ENCODE peak calls at places on chromosomes 2 and 18, in seven cellular contexts. R, G, Q, T, V, J and X are unnamed samples. For H3K27me3, the result is how much of the 10 kb centered on the place peaks cover.

GRCh38 chr2:53740170-53740569 is 27.4 kb upstream of the CHAC2 start:
- DNase-seq in Q (no peak), V (no peak), T (no peak), J (no peak), R (no peak), G (no peak), X (peak)

GRCh38 chr2:37621199-37621598 is 50.2 kb downstream of the CDC42EP3 start:
- DNase-seq in V (no peak), Q (no peak), J (no peak), G (no peak), T (no peak), R (no peak), X (no peak)

GRCh38 chr2:237896507-237896892 is 37.1 kb downstream of the RAMP1 start:
- DNase-seq in J (no peak), R (no peak), T (no peak), Q (peak), G (no peak), V (no peak), X (no peak)

GRCh38 chr2:200810252-200810650 is 1.5 kb upstream of the BZW1 start:
- DNase-seq in R (no peak), V (no peak), J (no peak), G (peak), T (no peak), Q (no peak), X (peak)

GRCh38 chr2:150522269-150522668 is 34.8 kb upstream of the RND3 start:
- DNase-seq in G (no peak), Q (no peak), J (no peak), R (no peak), V (no peak), T (no peak), X (no peak)

GRCh38 chr2:36490749-36491148 is 107.2 kb downstream of the FEZ2 start:
- DNase-seq in T (no peak), R (no peak), J (no peak), V (no peak), G (no peak), Q (no peak), X (no peak)

GRCh38 chr2:104969564-104969963 is 68.3 kb upstream of the MRPS9 start:
- DNase-seq in J (no peak), Q (peak), V (no peak), G (no peak), T (no peak), R (no peak), X (no peak)

GRCh38 chr18:29661924-29662323 is 1380.6 kb downstream of the DSC3 start:
- DNase-seq in J (no peak), V (no peak), G (no peak), R (no peak), T (no peak), Q (no peak), X (no peak)

GRCh38 chr2:229314117-229314516 is 43.0 kb upstream of the PID1 start:
- DNase-seq in Q (no peak), G (no peak), T (no peak), R (no peak), V (no peak), J (no peak), X (no peak)

GRCh38 chr2:125168442-125168841 is 1143.4 kb downstream of the CNTNAP5 start:
- DNase-seq in G (no peak), Q (no peak), T (no peak), R (no peak), V (no peak), J (no peak), X (no peak)

GRCh38 chr18:48294894-48295585 is 114.1 kb downstream of the ZBTB7C start:
- DNase-seq in R (no peak), V (no peak), T (no peak), Q (no peak), G (no peak), J (no peak), X (no peak)

GRCh38 chr2:189880429-189880828 is 96.2 kb downstream of the PMS1 start:
- DNase-seq in J (no peak), R (no peak), G (no peak), Q (no peak), T (no peak), V (no peak), X (no peak)

GRCh38 chr18:75253784-75254183 is 43.2 kb downstream of the TSHZ1 start:
- DNase-seq in R (no peak), G (no peak), Q (no peak), T (no peak), J (no peak), V (no peak), X (no peak)

GRCh38 chr2:174634130-174635014 is 36.8 kb upstream of the WIPF1 start:
- DNase-seq in R (no peak), J (no peak), T (peak), Q (no peak), V (no peak), G (peak), X (no peak)

DNA sequence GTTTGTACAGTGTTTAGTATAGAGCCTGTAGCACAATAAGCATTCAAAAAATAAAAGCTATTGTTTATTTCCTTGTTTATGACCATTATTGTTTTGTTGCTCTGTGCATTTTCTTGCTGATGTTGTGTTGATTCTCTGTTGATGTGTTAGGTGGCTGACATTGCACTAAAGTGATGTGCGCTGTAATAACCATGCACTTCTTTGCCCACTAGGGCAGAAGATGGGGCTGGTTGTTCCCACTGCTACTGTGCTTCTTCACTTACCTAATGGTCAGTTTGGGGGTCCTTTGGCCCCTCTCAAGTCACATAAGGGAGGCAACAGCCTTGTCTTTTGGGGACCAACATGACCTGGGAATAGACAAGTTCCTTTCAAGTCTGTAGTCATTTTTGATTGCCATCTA is 6.0 kb downstream of the SCG2 start:
- DNase-seq in G (no peak), J (no peak), V (no peak), T (no peak), R (no peak), Q (no peak), X (no peak)
- TF ChIP-seq CTCF in G (no peak), J (no peak), V (no peak), T (no peak), R (no peak), Q (peak), X (no peak)

DNA sequence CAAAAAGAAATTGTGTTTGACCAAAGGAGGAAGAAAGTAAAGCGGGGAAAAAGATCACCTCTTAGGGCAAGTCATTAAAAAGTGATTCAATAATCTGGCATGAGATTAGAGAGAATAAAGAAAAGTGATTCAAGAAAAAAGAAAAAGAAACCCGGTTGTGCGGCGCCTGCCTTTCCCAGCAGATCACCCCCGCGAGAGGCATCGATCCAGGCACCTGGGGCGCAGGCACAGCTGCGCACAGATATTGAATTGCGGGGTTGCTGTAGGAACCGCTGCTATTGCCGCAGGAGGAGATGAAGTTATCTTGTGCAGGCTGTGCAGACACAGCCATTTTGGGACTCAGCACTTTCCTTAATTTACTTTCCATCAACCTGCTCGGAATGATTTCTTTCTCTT is 71.2 kb downstream of the PLB1 start:
- DNase-seq in V (no peak), Q (no peak), R (peak), T (peak), J (no peak), G (no peak), X (no peak)
- H3K4me3 ChIP-seq in V (peak), Q (peak), R (no peak), T (peak), J (peak), G (peak), X (peak)

GRCh38 chr2:46294185-46294836 is 2.9 kb upstream of the EPAS1 start:
- DNase-seq in J (no peak), G (no peak), T (peak), V (no peak), Q (peak), R (peak), X (no peak)
- H3K27me3 ChIP-seq in J (under half), G (under half), T (under half), V (under half), Q (half or more), R (under half), X (under half)

DNA sequence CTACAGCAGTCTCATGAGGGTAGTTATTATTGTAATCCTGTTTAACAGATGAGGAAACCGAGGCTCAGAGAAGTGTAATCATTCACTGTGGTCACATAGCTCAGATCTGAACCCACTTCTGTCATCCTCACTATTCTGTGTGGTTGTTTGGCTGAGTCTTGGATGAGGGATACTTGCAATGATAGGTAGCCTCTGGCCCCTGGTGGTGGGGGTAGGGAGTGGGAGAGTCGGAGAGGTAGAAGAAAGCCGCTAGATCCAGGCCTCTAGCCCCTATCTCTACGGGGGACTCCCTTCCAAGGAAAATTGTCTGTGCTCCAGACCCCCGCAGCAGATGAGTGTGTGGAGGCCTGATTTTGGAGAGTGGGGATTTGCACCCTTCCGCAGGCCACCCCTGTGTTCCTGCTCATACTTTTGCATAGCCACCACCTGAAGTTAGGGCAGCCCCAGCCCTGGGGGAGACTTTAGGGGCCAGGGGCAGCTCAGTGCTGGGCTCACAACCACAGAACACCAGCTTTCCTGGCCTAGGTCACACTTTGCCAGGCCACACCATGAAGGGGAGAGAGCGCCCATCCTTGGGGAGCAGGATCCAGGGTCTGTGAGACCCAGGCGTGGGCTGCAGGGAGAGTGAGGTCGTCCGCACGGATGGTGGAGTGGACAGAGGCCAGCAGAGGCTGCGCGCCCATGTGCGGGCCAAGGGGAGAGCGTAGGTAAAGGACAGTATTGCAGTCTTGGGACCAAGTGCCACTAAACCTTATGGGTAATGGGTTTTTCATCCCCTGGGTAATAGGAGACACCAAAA is 148.1 kb downstream of the GLI2 start:
- DNase-seq in V (peak), G (no peak), T (no peak), J (no peak), R (no peak), Q (peak), X (no peak)
- TF ChIP-seq CTCF in V (no peak), G (no peak), T (no peak), J (no peak), R (no peak), Q (peak), X (peak)